ENCODE peak calls at places on chromosomes 5 and 9, in six cellular contexts. I is HepG2, T is GM12891, P is GM12878, A is K562, Z is H1. Q is an unnamed sample.

GRCh38 chr5:38078161-38078560 is 180.2 kb upstream of the EGFLAM start:
- DNase-seq in I (peak; percentile 10), T (no peak), P (no peak), A (no peak), Z (no peak), Q (no peak)

GRCh38 chr5:54702470-54702869 is 184.9 kb downstream of the SNX18 start:
- DNase-seq in I (no peak), T (no peak), P (no peak), A (no peak), Z (no peak), Q (no peak)

GRCh38 chr9:96680812-96681499 is 25.8 kb upstream of the PRXL2C start:
- DNase-seq in I (no peak), T (no peak), P (no peak), A (peak; percentile 41), Z (no peak), Q (no peak)

GRCh38 chr9:130186839-130187522 is 14.8 kb downstream of the NCS1 start:
- DNase-seq in I (peak; percentile 59), T (no peak), P (no peak), A (peak; percentile 91), Z (peak; percentile 75), Q (no peak)

GRCh38 chr5:24623018-24623417 is 21.8 kb downstream of the CDH10 start:
- DNase-seq in I (no peak), T (no peak), P (no peak), A (no peak), Z (no peak), Q (no peak)

GRCh38 chr9:90142580-90142979 is 500.0 kb downstream of the DIRAS2 start:
- DNase-seq in I (peak; percentile 35), T (no peak), P (no peak), A (peak; percentile 5), Z (peak; percentile 71), Q (no peak)

GRCh38 chr5:150122536-150123481 is 32.8 kb downstream of the PDGFRB start:
- DNase-seq in I (no peak), T (no peak), P (no peak), A (no peak), Z (no peak), Q (no peak)

GRCh38 chr9:33202552-33203300 is 35.6 kb upstream of the B4GALT1 start:
- DNase-seq in I (no peak), T (peak; percentile 25), P (peak; percentile 72), A (no peak), Z (no peak), Q (peak; percentile 39)

GRCh38 chr5:44365351-44365750 is 23.9 kb downstream of the FGF10 start:
- DNase-seq in I (no peak), T (no peak), P (no peak), A (no peak), Z (no peak), Q (no peak)

GRCh38 chr5:35202319-35203111 is 27.8 kb downstream of the PRLR start:
- DNase-seq in I (peak; percentile 70), T (no peak), P (no peak), A (peak; percentile 53), Z (peak; percentile 78), Q (no peak)

GRCh38 chr5:149387081-149387611 is 8.1 kb upstream of the IL17B start:
- DNase-seq in I (no peak), T (no peak), P (no peak), A (no peak), Z (no peak), Q (no peak)

GRCh38 chr5:45795458-45795857 is 99.3 kb upstream of the HCN1 start:
- DNase-seq in I (no peak), T (no peak), P (no peak), A (no peak), Z (no peak), Q (no peak)

GRCh38 chr9:614421-614820 is 227.1 kb upstream of the DMRT1 start:
- DNase-seq in I (peak; percentile 65), T (no peak), P (no peak), A (no peak), Z (no peak), Q (no peak)

GRCh38 chr9:19173598-19174125 is 46.4 kb upstream of the PLIN2 start:
- DNase-seq in I (peak; percentile 70), T (no peak), P (no peak), A (no peak), Z (no peak), Q (no peak)

GRCh38 chr9:19199012-19199411 is 31.5 kb upstream of the DENND4C start:
- DNase-seq in I (no peak), T (no peak), P (no peak), A (no peak), Z (no peak), Q (no peak)

GRCh38 chr5:142817961-142818431 is 47.8 kb downstream of the ARHGAP26 start:
- DNase-seq in I (no peak), T (no peak), P (no peak), A (no peak), Z (no peak), Q (no peak)

GRCh38 chr5:111699976-111700375 is 57.0 kb downstream of the NREP start:
- DNase-seq in I (peak; percentile 39), T (no peak), P (no peak), A (no peak), Z (no peak), Q (no peak)

GRCh38 chr5:170746081-170746951 is 37.2 kb upstream of the GABRP start:
- DNase-seq in I (no peak), T (no peak), P (no peak), A (no peak), Z (peak; percentile 46), Q (no peak)

GRCh38 chr9:982660-983240 is 6.3 kb downstream of the DMRT3 start:
- DNase-seq in I (no peak), T (no peak), P (no peak), A (no peak), Z (no peak), Q (no peak)

GRCh38 chr5:68330564-68330963 is 115.0 kb downstream of the PIK3R1 start:
- DNase-seq in I (no peak), T (no peak), P (no peak), A (no peak), Z (no peak), Q (no peak)

GRCh38 chr5:147037517-147038205 is 159.1 kb upstream of the PPP2R2B start:
- DNase-seq in I (no peak), T (no peak), P (no peak), A (no peak), Z (no peak), Q (no peak)

GRCh38 chr9:98567540-98568233 is 141.0 kb downstream of the GABBR2 start:
- DNase-seq in I (no peak), T (no peak), P (no peak), A (no peak), Z (no peak), Q (no peak)

GRCh38 chr9:85639675-85640186 is 102.0 kb downstream of the AGTPBP1 start:
- DNase-seq in I (no peak), T (no peak), P (no peak), A (no peak), Z (no peak), Q (no peak)

DNA sequence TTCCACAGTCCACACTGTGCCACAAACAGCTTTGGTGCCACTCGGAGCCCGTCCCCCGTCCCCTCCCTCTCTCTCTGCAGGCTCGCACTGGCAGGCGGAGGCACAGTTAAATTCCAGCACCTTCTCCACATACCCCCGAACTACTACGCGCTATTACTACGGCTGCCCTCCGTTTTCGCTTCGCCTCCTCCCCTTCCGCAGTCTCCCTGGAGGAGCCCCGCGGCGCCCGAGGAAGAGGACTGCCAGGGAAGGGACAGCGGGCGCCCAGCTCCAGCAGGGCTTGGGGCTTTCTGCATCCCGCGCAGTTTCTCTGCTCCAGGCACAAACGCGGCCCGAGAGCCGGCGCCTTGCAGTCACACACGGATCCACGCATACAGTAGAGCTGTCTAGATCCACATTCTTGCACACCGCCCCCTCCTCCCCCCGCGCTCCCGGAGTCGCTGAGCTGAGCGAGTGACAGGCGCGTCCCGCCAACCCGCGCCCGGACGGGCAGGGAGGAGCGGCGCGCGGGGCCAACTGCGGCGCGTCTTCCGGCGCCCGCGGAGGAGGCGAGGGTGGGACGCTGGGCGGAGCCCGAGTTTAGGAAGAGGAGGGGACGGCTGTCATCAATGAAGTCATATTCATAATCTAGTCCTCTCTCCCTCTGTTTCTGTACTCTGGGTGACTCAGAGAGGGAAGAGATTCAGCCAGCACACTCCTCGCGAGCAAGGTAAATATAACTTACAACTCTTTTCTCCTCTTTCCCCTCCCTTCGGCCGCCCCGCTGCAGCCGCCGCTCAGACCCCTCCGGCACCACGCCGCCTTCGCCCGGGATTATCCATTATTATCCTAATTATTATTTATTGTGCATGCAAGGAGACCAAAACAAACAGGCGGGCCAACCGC is at the start of gene SMARCA2:
- DNase-seq in I (peak; percentile 87), T (peak; percentile 78), P (peak; percentile 86), A (peak; percentile 86), Z (peak; percentile 88), Q (peak; percentile 76)
- TF ChIP-seq POLR2A in I (peak; percentile 75), T (peak; percentile 98), P (peak; percentile 98), A (peak; percentile 76), Z (no peak), Q (peak; percentile 97)

DNA sequence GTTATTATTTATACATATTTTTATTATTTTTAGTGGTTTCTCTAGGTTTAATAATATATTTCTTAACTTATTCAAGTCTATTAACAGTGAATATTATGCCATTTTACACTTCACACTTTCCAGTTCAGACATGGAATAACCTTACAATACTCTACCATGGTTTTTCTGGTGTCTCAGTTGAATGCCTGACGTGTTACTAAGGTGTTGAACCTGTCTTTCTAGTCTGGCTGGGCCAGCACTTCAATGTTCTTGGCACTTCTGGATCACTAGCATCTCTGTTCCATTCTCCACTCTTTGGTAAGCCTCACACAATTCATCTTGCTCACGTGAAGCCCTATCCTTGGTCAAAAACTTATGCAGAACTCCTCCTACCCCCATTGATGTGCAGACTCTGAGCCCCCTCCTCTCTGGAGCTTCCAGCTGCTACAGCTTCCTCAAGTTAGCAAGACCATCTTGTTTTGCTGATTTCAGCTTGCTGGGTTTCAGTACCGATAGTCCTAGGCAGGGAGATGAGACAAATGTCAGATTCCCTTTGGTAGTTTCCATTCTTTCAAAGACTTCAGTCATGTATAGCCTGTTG is 243.1 kb downstream of the FBXO4 start:
- DNase-seq in I (no peak), T (no peak), P (no peak), A (no peak), Z (no peak), Q (no peak)
- TF ChIP-seq TAF1 in I (no peak), T (no peak), P (no peak), A (no peak), Z (no peak), Q (no peak)

GRCh38 chr5:59620535-59621212 is 272.9 kb downstream of the PDE4D start:
- DNase-seq in I (no peak), T (no peak), P (no peak), A (no peak), Z (no peak), Q (no peak)

GRCh38 chr5:59618644-59619043 is 274.9 kb downstream of the PDE4D start:
- DNase-seq in I (no peak), T (no peak), P (no peak), A (no peak), Z (no peak), Q (no peak)

GRCh38 chr5:59616413-59616812 is 277.1 kb downstream of the PDE4D start:
- DNase-seq in I (no peak), T (no peak), P (no peak), A (no peak), Z (no peak), Q (no peak)

GRCh38 chr5:59615272-59615671 is 278.3 kb downstream of the PDE4D start:
- DNase-seq in I (no peak), T (no peak), P (no peak), A (no peak), Z (no peak), Q (no peak)

GRCh38 chr5:59617186-59617771 is 276.2 kb downstream of the PDE4D start:
- DNase-seq in I (no peak), T (no peak), P (no peak), A (no peak), Z (no peak), Q (no peak)
- TF ChIP-seq POLR2A in I (no peak), T (no peak), P (no peak), A (no peak), Z (no peak), Q (no peak)

GRCh38 chr9:38018964-38019602 is 49.9 kb downstream of the SHB start:
- DNase-seq in I (peak; percentile 63), T (no peak), P (no peak), A (no peak), Z (no peak), Q (no peak)
- TF ChIP-seq TAF1 in I (no peak), T (no peak), P (no peak), A (no peak), Z (no peak), Q (no peak)